ENCODE peak calls at places on chromosomes 16 and 17, in five cellular contexts. E, D, N, I and A are unnamed samples.

GRCh38 chr16:70380205-70380918 is 33.7 kb downstream of the DDX19A start:
- DNase-seq in I (peak), D (peak), N (no peak), E (peak), A (peak)

GRCh38 chr16:23670137-23670776 is 8.4 kb upstream of the PLK1 start:
- DNase-seq in D (no peak), I (peak), N (no peak), E (no peak), A (peak)

GRCh38 chr17:49439305-49439672 is 24.6 kb upstream of the PHB1 start:
- DNase-seq in I (no peak), D (no peak), N (no peak), E (no peak), A (no peak)

GRCh38 chr16:56388209-56388608 is 37.1 kb downstream of the AMFR start:
- DNase-seq in D (no peak), N (no peak), I (peak), E (no peak), A (peak)

GRCh38 chr16:66262253-66263167 is 104.0 kb upstream of the CDH5 start:
- DNase-seq in N (peak), D (peak), I (peak), E (no peak), A (peak)

GRCh38 chr16:10338426-10338825 is 47.4 kb upstream of the ATF7IP2 start:
- DNase-seq in E (no peak), I (no peak), N (peak), D (no peak), A (peak)

GRCh38 chr17:20122236-20122879 is 113.2 kb downstream of the SPECC1 start:
- DNase-seq in E (no peak), N (no peak), I (no peak), D (peak), A (no peak)

GRCh38 chr16:88406096-88407041 is 23.6 kb downstream of the ZNF469 start:
- DNase-seq in D (no peak), E (no peak), I (no peak), N (no peak), A (no peak)

GRCh38 chr16:89658221-89658879 is 714 bp downstream of the SPATA33 start:
- DNase-seq in D (no peak), I (no peak), E (no peak), N (no peak), A (no peak)

GRCh38 chr17:3959921-3960601 is 4.2 kb downstream of the ATP2A3 start:
- DNase-seq in E (no peak), I (no peak), D (peak), N (no peak), A (no peak)